ENCODE peak calls at places on chromosome 5, in four cellular contexts. R is H1, N is HepG2, K is K562. D is an unnamed sample.

GRCh38 chr5:135135530-135136201 is 101.6 kb upstream of the PITX1 start:
- DNase-seq in R (no peak), N (no peak), K (peak; percentile 55), D (peak; percentile 70)

GRCh38 chr5:59126665-59127354 is 543.9 kb downstream of the RAB3C start:
- DNase-seq in R (no peak), N (no peak), K (no peak), D (peak; percentile 87)

GRCh38 chr5:116626945-116627679 is 52.5 kb upstream of the SEMA6A start:
- DNase-seq in R (no peak), N (no peak), K (no peak), D (no peak)

GRCh38 chr5:4661326-4661725 is 478.8 kb upstream of the ADAMTS16 start:
- DNase-seq in R (no peak), N (no peak), K (no peak), D (no peak)

GRCh38 chr5:129410488-129410887 is 49.6 kb upstream of the ADAMTS19 start:
- DNase-seq in R (no peak), N (no peak), K (no peak), D (no peak)

GRCh38 chr5:101662263-101662662 is 633.8 kb downstream of the SLCO4C1 start:
- DNase-seq in R (no peak), N (no peak), K (no peak), D (no peak)

GRCh38 chr5:97986069-97986468 is 787.4 kb upstream of the RGMB start:
- DNase-seq in R (no peak), N (no peak), K (no peak), D (no peak)

GRCh38 chr5:73100109-73100508 is 20.3 kb upstream of the TMEM171 start:
- DNase-seq in R (no peak), N (no peak), K (no peak), D (no peak)

GRCh38 chr5:138668451-138668850 is 84.8 kb upstream of the CTNNA1 start:
- DNase-seq in R (peak; percentile 34), N (peak; percentile 27), K (no peak), D (no peak)

GRCh38 chr5:83353774-83354173 is 117.8 kb upstream of the VCAN start:
- DNase-seq in R (no peak), N (no peak), K (no peak), D (no peak)

GRCh38 chr5:168881427-168882149 is 302.4 kb upstream of the PANK3 start:
- DNase-seq in R (peak; percentile 59), N (no peak), K (peak; percentile 14), D (no peak)

GRCh38 chr5:16457853-16458252 is 7.7 kb downstream of the ZNF622 start:
- DNase-seq in R (no peak), N (no peak), K (no peak), D (no peak)

GRCh38 chr5:58775699-58776098 is 192.8 kb downstream of the RAB3C start:
- DNase-seq in R (no peak), N (no peak), K (no peak), D (no peak)

GRCh38 chr5:138963763-138964371 is 88.7 kb upstream of the LRRTM2 start:
- DNase-seq in R (no peak), N (peak; percentile 58), K (no peak), D (no peak)

GRCh38 chr5:67773439-67773988 is 442.0 kb upstream of the PIK3R1 start:
- DNase-seq in R (no peak), N (peak; percentile 92), K (no peak), D (no peak)

GRCh38 chr5:14450055-14450524 is 131.5 kb upstream of the OTULINL start:
- DNase-seq in R (no peak), N (no peak), K (no peak), D (no peak)

GRCh38 chr5:143514915-143515314 is 111.4 kb upstream of the NR3C1 start:
- DNase-seq in R (no peak), N (no peak), K (no peak), D (no peak)

GRCh38 chr5:168689278-168689677 is 110.1 kb upstream of the PANK3 start:
- DNase-seq in R (no peak), N (no peak), K (no peak), D (no peak)

GRCh38 chr5:54443264-54443663 is 12.2 kb upstream of the HSPB3 start:
- DNase-seq in R (no peak), N (peak; percentile 15), K (peak; percentile 38), D (peak; percentile 33)
- TF ChIP-seq PHF8 in R (no peak), N (no peak), K (no peak), D (no peak)

DNA sequence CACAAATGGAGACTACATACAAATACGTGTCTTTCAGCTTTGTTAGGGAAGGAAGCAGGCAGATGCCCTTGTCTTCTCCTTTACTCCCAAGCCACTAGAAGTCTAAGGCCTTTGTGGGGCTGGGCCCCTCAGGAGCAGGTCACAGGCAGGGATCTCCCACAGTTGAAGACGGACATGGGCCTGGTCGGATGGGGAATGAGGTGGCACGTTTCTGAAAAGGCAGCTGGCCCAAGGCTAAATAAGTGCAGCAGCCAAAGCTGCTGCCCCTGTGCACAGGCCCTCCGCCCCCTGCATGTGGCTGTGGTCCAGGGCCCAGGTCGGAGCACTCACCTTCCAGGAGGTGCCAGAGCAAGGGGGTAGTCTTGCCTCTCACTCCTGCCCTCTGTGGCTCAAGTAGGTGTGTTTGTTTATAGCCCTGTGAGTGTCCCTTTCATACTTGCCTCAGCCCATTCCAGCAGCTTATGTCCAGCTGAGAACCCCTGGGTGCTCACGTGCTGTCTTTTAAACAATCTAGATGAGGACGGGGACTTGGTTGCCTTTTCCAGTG is 1.8 kb downstream of the SQSTM1 start:
- DNase-seq in R (no peak), N (no peak), K (no peak), D (no peak)
- TF ChIP-seq PHF8 in R (no peak), N (no peak), K (no peak), D (no peak)

DNA sequence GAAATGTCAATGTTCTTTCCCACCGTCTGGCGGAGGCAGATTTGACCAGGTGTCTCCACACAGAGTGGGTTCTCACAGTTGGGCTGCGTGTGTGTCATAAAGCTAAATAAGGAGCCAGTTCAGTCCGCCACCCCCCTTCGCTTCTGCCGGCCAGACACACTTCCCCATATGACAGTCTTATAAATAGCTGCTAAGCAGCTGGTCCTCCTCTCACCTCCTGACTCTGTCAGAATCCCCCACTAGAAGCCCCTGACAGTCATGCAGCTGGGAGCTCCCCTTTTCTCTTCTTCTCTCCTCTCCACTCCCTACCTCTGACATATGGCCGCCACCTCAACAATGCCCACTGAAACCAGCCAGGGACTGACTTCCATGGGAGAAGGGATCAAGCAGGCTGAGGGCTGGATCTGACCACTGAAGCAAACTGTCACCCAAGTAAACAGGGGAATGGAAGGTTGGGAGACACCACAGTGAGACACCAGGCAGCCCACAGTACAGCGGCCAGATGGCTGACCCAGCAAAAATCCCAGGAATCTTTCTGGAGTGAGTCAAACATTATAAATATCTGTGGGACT is 141.9 kb upstream of the EFNA5 start:
- DNase-seq in R (no peak), N (no peak), K (no peak), D (no peak)
- TF ChIP-seq PHF8 in R (no peak), N (no peak), K (no peak), D (no peak)

GRCh38 chr5:1510631-1511030 is 13.1 kb downstream of the LPCAT1 start:
- DNase-seq in R (peak; percentile 42), N (no peak), K (no peak), D (no peak)
- TF ChIP-seq PHF8 in R (no peak), N (no peak), K (no peak), D (no peak)

GRCh38 chr5:141883184-141883947 is 5.2 kb upstream of the PCDH1 start:
- DNase-seq in R (peak; percentile 91), N (no peak), K (peak; percentile 75), D (no peak)
- TF ChIP-seq PHF8 in R (peak; percentile 49), N (no peak), K (no peak), D (no peak)

DNA sequence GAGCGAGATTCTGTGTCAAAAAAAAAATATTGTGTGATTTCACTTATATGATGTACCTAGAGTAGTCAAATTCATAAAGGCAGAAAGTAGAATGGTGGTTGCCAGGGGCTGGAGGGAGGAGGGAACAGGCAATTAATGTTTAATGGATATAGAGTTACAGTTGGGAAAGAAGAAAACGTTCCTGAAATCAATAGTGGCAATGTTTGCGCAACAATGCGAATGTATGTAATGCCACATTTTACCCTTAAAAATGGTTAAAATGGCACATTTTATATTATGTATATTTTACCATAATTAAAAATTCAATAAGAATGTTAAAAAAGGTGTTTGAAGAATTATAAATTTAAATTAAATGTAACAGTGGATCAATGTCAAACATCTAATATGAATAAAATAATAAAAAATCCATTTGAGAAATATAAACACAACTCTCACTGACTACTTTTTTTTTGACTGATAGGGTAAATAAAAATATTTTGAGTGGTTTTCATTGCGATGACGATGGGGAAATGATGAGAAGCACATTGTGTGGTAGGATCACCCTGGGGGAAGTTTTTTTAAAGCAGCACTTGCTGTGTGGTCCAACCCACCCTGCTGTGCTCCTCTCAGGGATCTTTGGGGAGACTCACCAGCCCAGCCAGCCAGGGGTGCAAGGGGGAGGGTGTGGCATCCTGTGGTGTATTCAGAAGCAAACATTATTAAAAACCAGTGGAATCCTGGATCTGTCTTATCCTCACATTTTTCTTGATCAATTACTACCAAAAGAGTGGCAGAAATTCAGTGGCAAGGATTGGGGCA is 4.3 kb downstream of the FYB1 start:
- DNase-seq in R (no peak), N (no peak), K (no peak), D (no peak)
- TF ChIP-seq PHF8 in R (no peak), N (no peak), K (no peak), D (no peak)

GRCh38 chr5:120509056-120509455 is 45.0 kb downstream of the PRR16 start:
- DNase-seq in R (no peak), N (no peak), K (no peak), D (no peak)

GRCh38 chr5:120512068-120512467 is 48.0 kb downstream of the PRR16 start:
- DNase-seq in R (peak; percentile 50), N (no peak), K (no peak), D (no peak)

GRCh38 chr5:120510098-120510634 is 46.1 kb downstream of the PRR16 start:
- DNase-seq in R (no peak), N (no peak), K (no peak), D (no peak)

GRCh38 chr5:120512757-120513650 is 48.9 kb downstream of the PRR16 start:
- DNase-seq in R (no peak), N (no peak), K (peak; percentile 39), D (no peak)

DNA sequence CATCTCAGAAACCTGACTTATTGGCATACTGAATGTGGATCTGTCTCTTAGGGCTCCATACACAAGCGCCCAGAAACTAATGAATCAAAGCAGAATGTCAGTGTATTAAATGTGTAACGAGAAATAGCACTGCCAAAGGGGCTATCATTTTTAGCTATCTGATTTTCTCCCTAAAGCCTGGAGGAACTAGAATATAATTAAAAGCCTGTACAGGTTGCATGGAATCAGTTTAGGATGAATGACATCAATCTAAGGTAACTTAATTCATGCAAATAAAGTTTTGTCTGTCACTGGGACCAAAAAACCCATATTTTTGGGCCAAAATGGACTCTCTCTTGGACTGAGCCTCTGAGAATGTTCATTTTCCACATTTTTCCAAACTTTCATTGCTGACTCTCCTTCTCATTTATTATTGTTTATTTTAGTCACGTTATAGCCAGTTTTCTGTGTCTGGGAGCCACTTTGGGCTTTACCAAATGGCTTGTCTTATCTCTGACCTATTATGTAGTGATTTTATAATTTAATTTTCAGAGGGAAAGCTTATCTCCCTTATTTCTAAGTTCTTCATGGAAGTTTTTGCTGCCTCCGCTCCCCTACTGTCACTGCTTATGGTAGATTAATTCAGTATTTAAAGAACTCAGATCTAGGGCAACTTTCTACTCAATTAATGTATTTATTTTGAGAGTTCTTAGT is 47.0 kb downstream of the PRR16 start:
- DNase-seq in R (no peak), N (no peak), K (no peak), D (no peak)
- TF ChIP-seq PHF8 in R (no peak), N (no peak), K (no peak), D (no peak)